ENCODE peak calls at places on chromosome 6, in six cellular contexts. M, T, P, G, K and O are unnamed samples.
A peak's percentile ranks its signal among the peaks of the same experiment; 100 is the strongest.

GRCh38 chr6:156886409-156886808 is 109.2 kb downstream of the ARID1B start:
- DNase-seq in M (no peak), T (no peak), P (no peak), G (no peak), K (no peak), O (no peak)

GRCh38 chr6:132320007-132320406 is 81.3 kb downstream of the MOXD1 start:
- DNase-seq in M (no peak), T (no peak), P (no peak), G (peak; percentile 50), K (no peak), O (no peak)

GRCh38 chr6:26268659-26269402 is 96.2 kb upstream of the BTN3A2 start:
- DNase-seq in M (no peak), T (peak; percentile 68), P (no peak), G (no peak), K (no peak), O (no peak)

GRCh38 chr6:90098025-90098474 is 198.6 kb downstream of the BACH2 start:
- DNase-seq in M (no peak), T (peak; percentile 66), P (peak; percentile 93), G (peak; percentile 98), K (no peak), O (no peak)

GRCh38 chr6:126268087-126268486 is 71.8 kb upstream of the CENPW start:
- DNase-seq in M (no peak), T (no peak), P (no peak), G (no peak), K (no peak), O (no peak)

GRCh38 chr6:52746213-52746612 is 17.1 kb downstream of the GSTA2 start:
- DNase-seq in M (no peak), T (no peak), P (no peak), G (no peak), K (no peak), O (no peak)

GRCh38 chr6:168007592-168008338 is 10.3 kb downstream of the KIF25 start:
- DNase-seq in M (peak; percentile 38), T (peak; percentile 75), P (peak; percentile 76), G (peak; percentile 98), K (no peak), O (peak; percentile 61)

GRCh38 chr6:45619994-45620471 is 242.3 kb upstream of the SUPT3H start:
- DNase-seq in M (no peak), T (no peak), P (no peak), G (peak; percentile 63), K (no peak), O (no peak)

GRCh38 chr6:157228421-157229218 is 94.7 kb downstream of the TMEM242 start:
- DNase-seq in M (peak; percentile 68), T (no peak), P (no peak), G (no peak), K (no peak), O (no peak)

GRCh38 chr6:168724033-168724432 is 283.0 kb downstream of the SMOC2 start:
- DNase-seq in M (no peak), T (no peak), P (no peak), G (no peak), K (no peak), O (peak; percentile 12)

GRCh38 chr6:25962368-25963127 is at the start of gene TRIM38:
- DNase-seq in M (no peak), T (peak; percentile 87), P (peak; percentile 71), G (peak; percentile 92), K (peak; percentile 63), O (no peak)

GRCh38 chr6:169131356-169131755 is 122.3 kb downstream of the THBS2 start:
- DNase-seq in M (no peak), T (no peak), P (no peak), G (peak; percentile 39), K (no peak), O (no peak)